ENCODE peak calls at places on chromosomes 4 and X, in seven cellular contexts. One of them, this sample, is unnamed.

GRCh38 chr4:151202851-151203455 is 74.0 kb upstream of the PRSS48 start:
- DNase-seq in A172: no peak
- DNase-seq in NCI-H1105 treated with DMSO at 0.1 percent for 48 hours: no peak
- DNase-seq in lower leg skin: no peak
- DNase-seq in fibroblast of mammary gland: peak; percentile 34
- DNase-seq in NCI-H510A treated with DMSO at 0.1 percent for 48 hours: no peak
- DNase-seq in progenitor cell of endocrine pancreas: no peak
- DNase-seq in this sample: no peak

GRCh38 chrX:1720826-1721225 is 106.0 kb downstream of the ASMT start:
- DNase-seq in A172: peak; percentile 84
- DNase-seq in NCI-H1105 treated with DMSO at 0.1 percent for 48 hours: no peak
- DNase-seq in fibroblast of mammary gland: no peak
- DNase-seq in NCI-H510A treated with DMSO at 0.1 percent for 48 hours: no peak
- DNase-seq in progenitor cell of endocrine pancreas: no peak
- DNase-seq in lower leg skin: no peak
- DNase-seq in this sample: peak; percentile 79

GRCh38 chr4:76984788-76985211 is 35.2 kb downstream of the SEPTIN11 start:
- DNase-seq in fibroblast of mammary gland: peak; percentile 100
- DNase-seq in A172: peak; percentile 92
- DNase-seq in NCI-H1105 treated with DMSO at 0.1 percent for 48 hours: no peak
- DNase-seq in progenitor cell of endocrine pancreas: no peak
- DNase-seq in lower leg skin: peak; percentile 83
- DNase-seq in NCI-H510A treated with DMSO at 0.1 percent for 48 hours: no peak
- DNase-seq in this sample: peak; percentile 98

GRCh38 chr4:173490817-173491518 is 39.1 kb downstream of the HAND2 start:
- DNase-seq in lower leg skin: no peak
- DNase-seq in progenitor cell of endocrine pancreas: no peak
- DNase-seq in A172: peak; percentile 68
- DNase-seq in NCI-H510A treated with DMSO at 0.1 percent for 48 hours: no peak
- DNase-seq in fibroblast of mammary gland: peak; percentile 86
- DNase-seq in NCI-H1105 treated with DMSO at 0.1 percent for 48 hours: no peak
- DNase-seq in this sample: peak; percentile 81

GRCh38 chr4:67565284-67565683 is 6.8 kb downstream of the STAP1 start:
- DNase-seq in lower leg skin: no peak
- DNase-seq in fibroblast of mammary gland: peak; percentile 36
- DNase-seq in NCI-H1105 treated with DMSO at 0.1 percent for 48 hours: no peak
- DNase-seq in A172: no peak
- DNase-seq in progenitor cell of endocrine pancreas: no peak
- DNase-seq in NCI-H510A treated with DMSO at 0.1 percent for 48 hours: no peak
- DNase-seq in this sample: no peak

GRCh38 chrX:55981603-55982002 is 250.6 kb upstream of the KLF8 start:
- DNase-seq in lower leg skin: no peak
- DNase-seq in NCI-H510A treated with DMSO at 0.1 percent for 48 hours: no peak
- DNase-seq in progenitor cell of endocrine pancreas: no peak
- DNase-seq in NCI-H1105 treated with DMSO at 0.1 percent for 48 hours: no peak
- DNase-seq in fibroblast of mammary gland: no peak
- DNase-seq in A172: no peak
- DNase-seq in this sample: no peak

GRCh38 chr4:3268395-3269104 is 19.6 kb downstream of the MSANTD1 start:
- DNase-seq in NCI-H510A treated with DMSO at 0.1 percent for 48 hours: no peak
- DNase-seq in lower leg skin: no peak
- DNase-seq in progenitor cell of endocrine pancreas: peak; percentile 3
- DNase-seq in A172: no peak
- DNase-seq in NCI-H1105 treated with DMSO at 0.1 percent for 48 hours: no peak
- DNase-seq in fibroblast of mammary gland: no peak
- DNase-seq in this sample: no peak

GRCh38 chr4:165592386-165592785 is 213.6 kb downstream of the CPE start:
- DNase-seq in fibroblast of mammary gland: peak; percentile 40
- DNase-seq in A172: peak; percentile 6
- DNase-seq in progenitor cell of endocrine pancreas: no peak
- DNase-seq in NCI-H510A treated with DMSO at 0.1 percent for 48 hours: no peak
- DNase-seq in NCI-H1105 treated with DMSO at 0.1 percent for 48 hours: no peak
- DNase-seq in lower leg skin: no peak
- DNase-seq in this sample: no peak

GRCh38 chrX:68072016-68072415 is 361.3 kb downstream of the OPHN1 start:
- DNase-seq in progenitor cell of endocrine pancreas: no peak
- DNase-seq in NCI-H510A treated with DMSO at 0.1 percent for 48 hours: no peak
- DNase-seq in NCI-H1105 treated with DMSO at 0.1 percent for 48 hours: no peak
- DNase-seq in fibroblast of mammary gland: peak; percentile 51
- DNase-seq in A172: no peak
- DNase-seq in lower leg skin: no peak
- DNase-seq in this sample: peak; percentile 38

GRCh38 chr4:75142850-75143249 is 209.9 kb downstream of the PARM1 start:
- DNase-seq in fibroblast of mammary gland: peak; percentile 3
- DNase-seq in A172: no peak
- DNase-seq in progenitor cell of endocrine pancreas: no peak
- DNase-seq in NCI-H510A treated with DMSO at 0.1 percent for 48 hours: no peak
- DNase-seq in NCI-H1105 treated with DMSO at 0.1 percent for 48 hours: no peak
- DNase-seq in lower leg skin: no peak
- DNase-seq in this sample: peak; percentile 77

GRCh38 chrX:138858438-138858837 is 146.9 kb upstream of the FGF13 start:
- DNase-seq in A172: peak; percentile 31
- DNase-seq in NCI-H510A treated with DMSO at 0.1 percent for 48 hours: no peak
- DNase-seq in lower leg skin: no peak
- DNase-seq in NCI-H1105 treated with DMSO at 0.1 percent for 48 hours: no peak
- DNase-seq in fibroblast of mammary gland: peak; percentile 88
- DNase-seq in progenitor cell of endocrine pancreas: no peak
- DNase-seq in this sample: peak; percentile 60

GRCh38 chr4:47876784-47877183 is 37.6 kb downstream of the NFXL1 start:
- DNase-seq in NCI-H1105 treated with DMSO at 0.1 percent for 48 hours: no peak
- DNase-seq in fibroblast of mammary gland: no peak
- DNase-seq in A172: no peak
- DNase-seq in progenitor cell of endocrine pancreas: no peak
- DNase-seq in lower leg skin: no peak
- DNase-seq in NCI-H510A treated with DMSO at 0.1 percent for 48 hours: no peak
- DNase-seq in this sample: no peak

GRCh38 chr4:8351931-8352367 is 82.4 kb downstream of the HTRA3 start:
- DNase-seq in NCI-H1105 treated with DMSO at 0.1 percent for 48 hours: no peak
- DNase-seq in A172: no peak
- DNase-seq in NCI-H510A treated with DMSO at 0.1 percent for 48 hours: peak; percentile 31
- DNase-seq in fibroblast of mammary gland: peak; percentile 15
- DNase-seq in lower leg skin: no peak
- DNase-seq in progenitor cell of endocrine pancreas: no peak
- DNase-seq in this sample: no peak

GRCh38 chr4:156832886-156833285 is 138.7 kb downstream of the PDGFC start:
- DNase-seq in progenitor cell of endocrine pancreas: no peak
- DNase-seq in A172: no peak
- DNase-seq in NCI-H510A treated with DMSO at 0.1 percent for 48 hours: no peak
- DNase-seq in NCI-H1105 treated with DMSO at 0.1 percent for 48 hours: no peak
- DNase-seq in fibroblast of mammary gland: peak; percentile 23
- DNase-seq in lower leg skin: no peak
- DNase-seq in this sample: no peak

GRCh38 chr4:45183905-45184304 is 457.5 kb upstream of the GNPDA2 start:
- DNase-seq in progenitor cell of endocrine pancreas: no peak
- DNase-seq in fibroblast of mammary gland: no peak
- DNase-seq in lower leg skin: no peak
- DNase-seq in NCI-H1105 treated with DMSO at 0.1 percent for 48 hours: no peak
- DNase-seq in A172: no peak
- DNase-seq in NCI-H510A treated with DMSO at 0.1 percent for 48 hours: no peak
- DNase-seq in this sample: no peak

GRCh38 chr4:142645478-142646108 is 200.5 kb downstream of the INPP4B start:
- DNase-seq in progenitor cell of endocrine pancreas: no peak
- DNase-seq in lower leg skin: no peak
- DNase-seq in A172: peak; percentile 30
- DNase-seq in fibroblast of mammary gland: no peak
- DNase-seq in NCI-H1105 treated with DMSO at 0.1 percent for 48 hours: no peak
- DNase-seq in NCI-H510A treated with DMSO at 0.1 percent for 48 hours: no peak
- DNase-seq in this sample: peak; percentile 49

GRCh38 chr4:15913631-15913970 is 24.9 kb downstream of the FGFBP1 start:
- DNase-seq in NCI-H510A treated with DMSO at 0.1 percent for 48 hours: no peak
- DNase-seq in lower leg skin: no peak
- DNase-seq in fibroblast of mammary gland: peak; percentile 90
- DNase-seq in progenitor cell of endocrine pancreas: no peak
- DNase-seq in NCI-H1105 treated with DMSO at 0.1 percent for 48 hours: no peak
- DNase-seq in A172: peak; percentile 93
- DNase-seq in this sample: peak; percentile 93

GRCh38 chr4:126513596-126513995 is 1119.2 kb upstream of the INTU start:
- DNase-seq in progenitor cell of endocrine pancreas: no peak
- DNase-seq in lower leg skin: no peak
- DNase-seq in fibroblast of mammary gland: no peak
- DNase-seq in NCI-H1105 treated with DMSO at 0.1 percent for 48 hours: no peak
- DNase-seq in A172: no peak
- DNase-seq in NCI-H510A treated with DMSO at 0.1 percent for 48 hours: no peak
- DNase-seq in this sample: no peak

GRCh38 chr4:98659106-98659592 is 738 bp upstream of the TSPAN5 start:
- DNase-seq in A172: peak; percentile 29
- DNase-seq in progenitor cell of endocrine pancreas: no peak
- DNase-seq in NCI-H1105 treated with DMSO at 0.1 percent for 48 hours: no peak
- DNase-seq in fibroblast of mammary gland: peak; percentile 67
- DNase-seq in lower leg skin: no peak
- DNase-seq in NCI-H510A treated with DMSO at 0.1 percent for 48 hours: no peak
- DNase-seq in this sample: peak; percentile 57

GRCh38 chr4:8176547-8177399 is 18.2 kb upstream of the ABLIM2 start:
- DNase-seq in A172: peak; percentile 43
- DNase-seq in NCI-H510A treated with DMSO at 0.1 percent for 48 hours: peak; percentile 74
- DNase-seq in lower leg skin: no peak
- DNase-seq in NCI-H1105 treated with DMSO at 0.1 percent for 48 hours: peak; percentile 20
- DNase-seq in progenitor cell of endocrine pancreas: peak; percentile 44
- DNase-seq in fibroblast of mammary gland: peak; percentile 47
- DNase-seq in this sample: peak; percentile 62

GRCh38 chrX:115260330-115260729 is 26.4 kb upstream of the LRCH2 start:
- DNase-seq in progenitor cell of endocrine pancreas: no peak
- DNase-seq in fibroblast of mammary gland: peak; percentile 1
- DNase-seq in A172: peak; percentile 3
- DNase-seq in NCI-H1105 treated with DMSO at 0.1 percent for 48 hours: no peak
- DNase-seq in lower leg skin: no peak
- DNase-seq in NCI-H510A treated with DMSO at 0.1 percent for 48 hours: no peak
- DNase-seq in this sample: no peak

GRCh38 chr4:112213850-112214249 is 17.7 kb upstream of the AP1AR start:
- DNase-seq in lower leg skin: no peak
- DNase-seq in A172: peak; percentile 11
- DNase-seq in progenitor cell of endocrine pancreas: no peak
- DNase-seq in NCI-H1105 treated with DMSO at 0.1 percent for 48 hours: no peak
- DNase-seq in NCI-H510A treated with DMSO at 0.1 percent for 48 hours: no peak
- DNase-seq in fibroblast of mammary gland: peak; percentile 90
- DNase-seq in this sample: peak; percentile 41

GRCh38 chr4:172680701-172681100 is 487.9 kb upstream of the GALNT7 start:
- DNase-seq in progenitor cell of endocrine pancreas: no peak
- DNase-seq in fibroblast of mammary gland: no peak
- DNase-seq in NCI-H1105 treated with DMSO at 0.1 percent for 48 hours: no peak
- DNase-seq in A172: no peak
- DNase-seq in NCI-H510A treated with DMSO at 0.1 percent for 48 hours: no peak
- DNase-seq in lower leg skin: no peak
- DNase-seq in this sample: no peak

GRCh38 chr4:55303818-55304217 is 42.2 kb upstream of the SRD5A3 start:
- DNase-seq in A172: peak; percentile 55
- DNase-seq in NCI-H510A treated with DMSO at 0.1 percent for 48 hours: no peak
- DNase-seq in progenitor cell of endocrine pancreas: no peak
- DNase-seq in lower leg skin: no peak
- DNase-seq in NCI-H1105 treated with DMSO at 0.1 percent for 48 hours: no peak
- DNase-seq in fibroblast of mammary gland: peak; percentile 61
- DNase-seq in this sample: no peak

GRCh38 chr4:139872274-139872673 is 206.7 kb downstream of the MGST2 start:
- DNase-seq in fibroblast of mammary gland: peak; percentile 96
- DNase-seq in NCI-H1105 treated with DMSO at 0.1 percent for 48 hours: no peak
- DNase-seq in NCI-H510A treated with DMSO at 0.1 percent for 48 hours: no peak
- DNase-seq in progenitor cell of endocrine pancreas: no peak
- DNase-seq in lower leg skin: no peak
- DNase-seq in A172: peak; percentile 86
- DNase-seq in this sample: peak; percentile 90

GRCh38 chr4:47373174-47373573 is 90.3 kb downstream of the COMMD8 start:
- DNase-seq in fibroblast of mammary gland: no peak
- DNase-seq in lower leg skin: no peak
- DNase-seq in NCI-H510A treated with DMSO at 0.1 percent for 48 hours: no peak
- DNase-seq in progenitor cell of endocrine pancreas: no peak
- DNase-seq in NCI-H1105 treated with DMSO at 0.1 percent for 48 hours: no peak
- DNase-seq in A172: no peak
- DNase-seq in this sample: no peak

GRCh38 chr4:101958547-101958946 is 168.0 kb downstream of the BANK1 start:
- DNase-seq in A172: no peak
- DNase-seq in NCI-H510A treated with DMSO at 0.1 percent for 48 hours: no peak
- DNase-seq in lower leg skin: no peak
- DNase-seq in progenitor cell of endocrine pancreas: no peak
- DNase-seq in NCI-H1105 treated with DMSO at 0.1 percent for 48 hours: no peak
- DNase-seq in fibroblast of mammary gland: no peak
- DNase-seq in this sample: no peak

GRCh38 chr4:180665481-180665880 is 1577.7 kb upstream of the TENM3 start:
- DNase-seq in NCI-H510A treated with DMSO at 0.1 percent for 48 hours: no peak
- DNase-seq in A172: no peak
- DNase-seq in progenitor cell of endocrine pancreas: no peak
- DNase-seq in NCI-H1105 treated with DMSO at 0.1 percent for 48 hours: no peak
- DNase-seq in fibroblast of mammary gland: no peak
- DNase-seq in lower leg skin: no peak
- DNase-seq in this sample: peak; percentile 4

GRCh38 chr4:32455231-32455630 is 1735.1 kb downstream of the PCDH7 start:
- DNase-seq in fibroblast of mammary gland: no peak
- DNase-seq in NCI-H1105 treated with DMSO at 0.1 percent for 48 hours: no peak
- DNase-seq in NCI-H510A treated with DMSO at 0.1 percent for 48 hours: no peak
- DNase-seq in progenitor cell of endocrine pancreas: no peak
- DNase-seq in A172: peak; percentile 38
- DNase-seq in lower leg skin: no peak
- DNase-seq in this sample: no peak

GRCh38 chr4:123449362-123449761 is 52.8 kb downstream of the SPRY1 start:
- DNase-seq in NCI-H510A treated with DMSO at 0.1 percent for 48 hours: no peak
- DNase-seq in lower leg skin: no peak
- DNase-seq in fibroblast of mammary gland: no peak
- DNase-seq in NCI-H1105 treated with DMSO at 0.1 percent for 48 hours: no peak
- DNase-seq in A172: no peak
- DNase-seq in progenitor cell of endocrine pancreas: no peak
- DNase-seq in this sample: no peak

GRCh38 chr4:139606600-139607301 is 50.7 kb upstream of the SETD7 start:
- DNase-seq in fibroblast of mammary gland: peak; percentile 82
- DNase-seq in A172: peak; percentile 58
- DNase-seq in NCI-H510A treated with DMSO at 0.1 percent for 48 hours: no peak
- DNase-seq in lower leg skin: no peak
- DNase-seq in NCI-H1105 treated with DMSO at 0.1 percent for 48 hours: no peak
- DNase-seq in progenitor cell of endocrine pancreas: no peak
- DNase-seq in this sample: peak; percentile 29

GRCh38 chr4:150821641-150822040 is 193.4 kb downstream of the LRBA start:
- DNase-seq in NCI-H1105 treated with DMSO at 0.1 percent for 48 hours: no peak
- DNase-seq in A172: no peak
- DNase-seq in progenitor cell of endocrine pancreas: no peak
- DNase-seq in fibroblast of mammary gland: no peak
- DNase-seq in lower leg skin: no peak
- DNase-seq in NCI-H510A treated with DMSO at 0.1 percent for 48 hours: no peak
- DNase-seq in this sample: no peak

GRCh38 chr4:26762650-26763049 is 98.0 kb upstream of the STIM2 start:
- DNase-seq in progenitor cell of endocrine pancreas: no peak
- DNase-seq in lower leg skin: no peak
- DNase-seq in A172: no peak
- DNase-seq in NCI-H1105 treated with DMSO at 0.1 percent for 48 hours: no peak
- DNase-seq in NCI-H510A treated with DMSO at 0.1 percent for 48 hours: no peak
- DNase-seq in fibroblast of mammary gland: peak; percentile 48
- DNase-seq in this sample: peak; percentile 56

GRCh38 chr4:107034982-107035710 is 967 bp downstream of the DKK2 start:
- DNase-seq in lower leg skin: peak; percentile 13
- DNase-seq in A172: no peak
- DNase-seq in NCI-H1105 treated with DMSO at 0.1 percent for 48 hours: no peak
- DNase-seq in fibroblast of mammary gland: peak; percentile 27
- DNase-seq in NCI-H510A treated with DMSO at 0.1 percent for 48 hours: no peak
- DNase-seq in progenitor cell of endocrine pancreas: peak; percentile 15
- DNase-seq in this sample: no peak

GRCh38 chr4:36006226-36006625 is 238.1 kb downstream of the ARAP2 start:
- DNase-seq in fibroblast of mammary gland: peak; percentile 5
- DNase-seq in NCI-H510A treated with DMSO at 0.1 percent for 48 hours: no peak
- DNase-seq in lower leg skin: no peak
- DNase-seq in NCI-H1105 treated with DMSO at 0.1 percent for 48 hours: no peak
- DNase-seq in A172: peak; percentile 84
- DNase-seq in progenitor cell of endocrine pancreas: no peak
- DNase-seq in this sample: no peak

GRCh38 chr4:148056879-148057278 is 325.0 kb downstream of the ARHGAP10 start:
- DNase-seq in NCI-H1105 treated with DMSO at 0.1 percent for 48 hours: no peak
- DNase-seq in lower leg skin: peak; percentile 62
- DNase-seq in NCI-H510A treated with DMSO at 0.1 percent for 48 hours: no peak
- DNase-seq in progenitor cell of endocrine pancreas: no peak
- DNase-seq in A172: peak; percentile 35
- DNase-seq in fibroblast of mammary gland: peak; percentile 80
- DNase-seq in this sample: peak; percentile 74

GRCh38 chr4:189988892-189989431 is 38.1 kb downstream of the FRG2 start:
- DNase-seq in lower leg skin: no peak
- DNase-seq in A172: no peak
- DNase-seq in progenitor cell of endocrine pancreas: no peak
- DNase-seq in NCI-H510A treated with DMSO at 0.1 percent for 48 hours: no peak
- DNase-seq in fibroblast of mammary gland: no peak
- DNase-seq in NCI-H1105 treated with DMSO at 0.1 percent for 48 hours: no peak
- DNase-seq in this sample: no peak

GRCh38 chrX:64805683-64806082 is 170.6 kb downstream of the ZC4H2 start:
- DNase-seq in NCI-H1105 treated with DMSO at 0.1 percent for 48 hours: no peak
- DNase-seq in lower leg skin: no peak
- DNase-seq in progenitor cell of endocrine pancreas: no peak
- DNase-seq in NCI-H510A treated with DMSO at 0.1 percent for 48 hours: no peak
- DNase-seq in A172: no peak
- DNase-seq in fibroblast of mammary gland: peak; percentile 25
- DNase-seq in this sample: peak; percentile 21